ENCODE peak calls at places on chromosomes 4 and X, in five cellular contexts. H is MM.1S, Y is GM23338, W is HCT116, U is PC-3. S is an unnamed sample.
A peak's percentile ranks its signal among the peaks of the same experiment; 100 is the strongest.

GRCh38 chrX:17692709-17693346 is 44.5 kb upstream of the SCML1 start:
- DNase-seq in H (no peak), Y (peak; percentile 55), W (no peak), U (peak; percentile 63), S (peak; percentile 40)

GRCh38 chr4:84681488-84682274 is 98.8 kb downstream of the CDS1 start:
- DNase-seq in H (peak; percentile 7), Y (no peak), W (no peak), U (peak; percentile 40), S (peak; percentile 78)

GRCh38 chr4:16686195-16686594 is 212.2 kb downstream of the LDB2 start:
- DNase-seq in H (no peak), Y (no peak), W (no peak), U (peak; percentile 42), S (peak; percentile 94)

GRCh38 chrX:68703849-68704248 is 56.4 kb downstream of the STARD8 start:
- DNase-seq in H (no peak), Y (no peak), W (no peak), U (no peak), S (no peak)

GRCh38 chr4:180827193-180827592 is 1416.0 kb upstream of the TENM3 start:
- DNase-seq in H (no peak), Y (peak; percentile 12), W (no peak), U (peak; percentile 3), S (peak; percentile 61)

GRCh38 chr4:120718979-120719566 is 203.5 kb downstream of the PRDM5 start:
- DNase-seq in H (peak; percentile 87), Y (peak; percentile 65), W (peak; percentile 16), U (peak; percentile 51), S (peak; percentile 65)

GRCh38 chr4:75834772-75835154 is 67.5 kb downstream of the PPEF2 start:
- DNase-seq in H (no peak), Y (no peak), W (no peak), U (no peak), S (no peak)

GRCh38 chr4:15677507-15677988 is 4.1 kb upstream of the FAM200B start:
- DNase-seq in H (no peak), Y (peak; percentile 40), W (peak; percentile 82), U (peak; percentile 94), S (peak; percentile 48)

GRCh38 chr4:2416564-2417195 is 1.8 kb downstream of the ZFYVE28 start:
- DNase-seq in H (no peak), Y (peak; percentile 85), W (no peak), U (no peak), S (peak; percentile 59)

GRCh38 chrX:23515028-23515427 is 152.3 kb upstream of the PRDX4 start:
- DNase-seq in H (peak; percentile 21), Y (no peak), W (no peak), U (no peak), S (no peak)

GRCh38 chr4:89213382-89213701 is 94.3 kb downstream of the GPRIN3 start:
- DNase-seq in H (no peak), Y (no peak), W (no peak), U (no peak), S (no peak)

GRCh38 chr4:143287571-143287923 is 49.1 kb upstream of the GAB1 start:
- DNase-seq in H (no peak), Y (peak; percentile 42), W (no peak), U (no peak), S (no peak)

GRCh38 chr4:122663814-122664610 is 43.1 kb upstream of the IL21 start:
- DNase-seq in H (no peak), Y (no peak), W (no peak), U (no peak), S (peak; percentile 69)

GRCh38 chr4:120731561-120731960 is 191.0 kb downstream of the PRDM5 start:
- DNase-seq in H (no peak), Y (no peak), W (no peak), U (no peak), S (peak; percentile 63)

GRCh38 chr4:151760713-151761661 is at the start of gene GATB:
- DNase-seq in H (peak; percentile 97), Y (peak; percentile 100), W (peak; percentile 96), U (peak; percentile 94), S (peak; percentile 99)

GRCh38 chr4:138104462-138104775 is 137.7 kb downstream of the SLC7A11 start:
- DNase-seq in H (no peak), Y (no peak), W (no peak), U (no peak), S (no peak)

GRCh38 chr4:150395872-150396271 is 186.1 kb upstream of the MAB21L2 start:
- DNase-seq in H (no peak), Y (no peak), W (no peak), U (no peak), S (no peak)

GRCh38 chr4:20283039-20283438 is 31.3 kb downstream of the SLIT2 start:
- DNase-seq in H (no peak), Y (peak; percentile 94), W (no peak), U (no peak), S (no peak)

GRCh38 chr4:92299152-92299551 is 4.6 kb upstream of the GRID2 start:
- DNase-seq in H (no peak), Y (peak; percentile 32), W (no peak), U (peak; percentile 27), S (peak; percentile 19)

GRCh38 chr4:184959309-184959708 is 59.0 kb upstream of the HELT start:
- DNase-seq in H (no peak), Y (no peak), W (no peak), U (no peak), S (no peak)

GRCh38 chrX:153702350-153703035 is 14.8 kb downstream of the SLC6A8 start:
- DNase-seq in H (no peak), Y (no peak), W (no peak), U (no peak), S (no peak)

GRCh38 chr4:185730849-185731608 is 81.0 kb downstream of the SORBS2 start:
- DNase-seq in H (peak; percentile 52), Y (no peak), W (no peak), U (no peak), S (peak; percentile 47)

GRCh38 chrX:18997916-18998315 is 14.0 kb upstream of the PHKA2 start:
- DNase-seq in H (no peak), Y (peak; percentile 46), W (no peak), U (no peak), S (peak; percentile 40)

GRCh38 chr4:8607603-8608481 is 15.3 kb downstream of the CPZ start:
- DNase-seq in H (peak; percentile 28), Y (peak; percentile 88), W (no peak), U (peak; percentile 7), S (peak; percentile 38)

GRCh38 chrX:3815896-3816664 is 102.6 kb upstream of the PRKX start:
- DNase-seq in H (peak; percentile 34), Y (peak; percentile 49), W (peak; percentile 23), U (peak; percentile 42), S (peak; percentile 54)

GRCh38 chrX:111892375-111892774 is 16.4 kb downstream of the TRPC5OS start:
- DNase-seq in H (no peak), Y (no peak), W (no peak), U (no peak), S (no peak)

GRCh38 chr4:152672403-152673092 is 7.2 kb downstream of the TMEM154 start:
- DNase-seq in H (no peak), Y (no peak), W (no peak), U (no peak), S (no peak)

GRCh38 chr4:7738458-7739076 is 201.1 kb downstream of the AFAP1 start:
- DNase-seq in H (no peak), Y (no peak), W (no peak), U (no peak), S (no peak)

DNA sequence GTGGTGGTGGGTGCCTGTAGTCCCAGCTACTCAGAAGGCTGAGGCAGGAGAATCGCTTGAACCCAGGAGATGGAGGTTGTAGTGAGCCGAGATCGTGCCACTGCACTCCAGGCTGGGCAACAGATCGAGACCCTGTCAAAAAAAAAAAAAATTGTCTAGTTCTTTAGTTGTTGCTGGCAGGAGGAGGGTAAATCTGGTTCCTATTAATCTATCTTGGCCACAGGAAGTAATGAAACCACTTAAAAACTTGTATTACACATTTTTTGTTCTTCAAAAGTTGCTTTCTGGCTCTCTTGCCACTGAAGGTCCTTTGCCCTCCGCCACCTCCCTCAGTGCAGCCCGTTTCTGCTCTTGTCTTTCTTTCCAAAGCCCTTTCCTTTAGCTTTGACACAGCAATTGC is 102.9 kb upstream of the ARSJ start:
- DNase-seq in H (no peak), Y (no peak), W (no peak), U (no peak), S (peak; percentile 18)
- H3K9me2 ChIP-seq in H (no peaks in the 10 kb centered on the region), Y (no peaks in the 10 kb centered on the region), W (no peaks in the 10 kb centered on the region), U (no peaks in the 10 kb centered on the region), S (no peaks in the 10 kb centered on the region)

GRCh38 chr4:10095296-10095991 is 21.2 kb downstream of the WDR1 start:
- DNase-seq in H (peak; percentile 23), Y (no peak), W (no peak), U (peak; percentile 29), S (peak; percentile 37)

GRCh38 chr4:10094841-10095240 is 21.8 kb downstream of the WDR1 start:
- DNase-seq in H (no peak), Y (no peak), W (no peak), U (no peak), S (no peak)

GRCh38 chr4:10093273-10093621 is 23.4 kb downstream of the WDR1 start:
- DNase-seq in H (no peak), Y (no peak), W (no peak), U (no peak), S (no peak)

GRCh38 chr4:10092481-10093272 is 23.9 kb downstream of the WDR1 start:
- DNase-seq in H (no peak), Y (no peak), W (no peak), U (no peak), S (peak; percentile 34)

DNA sequence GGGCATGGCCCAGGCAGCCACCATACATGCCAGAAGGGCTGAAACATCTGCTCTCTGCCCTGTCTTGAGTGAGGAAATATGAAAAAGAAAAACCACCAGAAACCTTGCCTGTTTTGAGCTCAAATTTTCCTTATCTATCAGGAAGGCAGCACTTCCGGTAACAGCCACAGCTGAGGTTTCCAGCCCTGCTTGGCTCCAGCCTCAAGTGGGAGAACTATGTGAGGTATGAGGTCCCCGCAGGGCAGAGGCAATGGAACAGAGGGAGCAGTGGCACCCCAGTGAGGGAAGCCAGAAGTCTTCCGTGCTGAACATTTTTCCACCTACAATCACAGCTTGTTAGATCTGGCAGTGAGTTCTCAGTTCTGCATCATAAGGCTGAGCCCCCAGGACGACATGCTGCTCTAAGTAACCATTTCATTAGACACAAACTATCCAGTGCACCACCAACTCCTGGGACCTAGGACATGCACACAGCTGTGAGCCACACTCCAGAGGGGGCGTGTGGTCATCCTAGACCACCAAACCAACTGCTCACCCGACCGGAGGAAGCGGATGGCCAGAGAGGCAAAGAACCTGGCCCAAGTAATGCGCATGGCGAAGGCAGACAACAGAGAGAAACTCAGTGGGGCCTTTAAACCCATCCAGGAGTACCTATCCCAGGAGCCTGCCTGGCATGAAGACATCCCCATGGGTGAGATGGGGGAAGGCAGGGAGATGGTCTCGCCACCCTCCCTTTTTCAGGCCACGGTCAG is 22.6 kb downstream of the WDR1 start:
- DNase-seq in H (no peak), Y (no peak), W (no peak), U (no peak), S (peak; percentile 88)
- H3K27ac ChIP-seq in H (peak overlapping the region; percentile 11), Y (no peak overlapping the region), W (no peak overlapping the region), U (no peak overlapping the region), S (peak overlapping the region; percentile 99)

GRCh38 chr4:173518419-173519102 is 11.5 kb downstream of the HAND2 start:
- DNase-seq in H (no peak), Y (peak; percentile 61), W (no peak), U (no peak), S (no peak)
- TF ChIP-seq EZH2 in H (no peak), Y (peak; percentile 75), W (no peak), U (no peak), S (no peak)

DNA sequence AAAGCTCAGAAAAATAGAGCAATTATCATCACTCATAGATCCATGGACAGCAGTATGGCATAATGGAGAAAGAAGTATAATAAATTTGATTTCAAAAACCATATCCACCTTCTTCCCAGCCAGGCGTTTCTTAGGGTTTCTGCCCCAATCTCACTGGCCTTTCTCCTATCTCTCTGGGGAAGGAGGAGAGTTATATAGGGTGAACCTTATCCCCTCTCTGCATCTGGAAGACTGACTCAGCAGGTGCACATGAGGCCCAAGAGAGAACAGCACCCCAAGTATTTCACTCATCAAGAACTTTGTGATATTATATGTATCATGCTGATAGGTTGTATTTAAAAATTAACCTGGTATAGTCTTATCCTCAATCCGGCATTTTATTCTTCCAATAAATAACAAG is 318.8 kb upstream of the RASGEF1B start:
- DNase-seq in H (no peak), Y (no peak), W (no peak), U (no peak), S (no peak)
- H3K9me2 ChIP-seq in H (no peaks in the 10 kb centered on the region), Y (no peaks in the 10 kb centered on the region), W (no peaks in the 10 kb centered on the region), U (no peaks in the 10 kb centered on the region), S (no peaks in the 10 kb centered on the region)